ENCODE peak calls at places on chromosome 6, in ten cellular contexts. Z, X, R, Y, T, C, P, O, G and V are unnamed samples.

GRCh38 chr6:45327956-45328522 is at the start of gene RUNX2:
- DNase-seq in X (no peak), G (no peak), C (peak; percentile 66), Z (no peak), Y (no peak), T (peak; percentile 17), P (no peak), O (no peak), R (no peak), V (no peak)

GRCh38 chr6:14711056-14711703 is 534.7 kb upstream of the JARID2 start:
- DNase-seq in Z (peak; percentile 56), Y (peak; percentile 49), O (no peak), R (no peak), G (peak; percentile 42), T (peak; percentile 96), P (no peak), X (no peak), C (peak; percentile 80), V (peak; percentile 21)

GRCh38 chr6:45156075-45156474 is 172.1 kb upstream of the RUNX2 start:
- DNase-seq in Y (no peak), P (no peak), X (no peak), T (no peak), G (no peak), Z (peak; percentile 47), C (no peak), O (no peak), R (no peak), V (peak; percentile 41)

GRCh38 chr6:31707701-31708100 is 1.0 kb downstream of the LY6G6F start:
- DNase-seq in X (no peak), T (no peak), P (no peak), G (no peak), Z (no peak), Y (no peak), O (no peak), C (no peak), R (no peak), V (no peak)

GRCh38 chr6:107655245-107655644 is 165.3 kb downstream of the SOBP start:
- DNase-seq in X (no peak), Y (no peak), T (peak; percentile 36), R (no peak), G (peak; percentile 40), C (peak; percentile 70), P (no peak), O (no peak), Z (no peak), V (peak; percentile 19)

GRCh38 chr6:137231156-137231555 is 12.0 kb upstream of the IFNGR1 start:
- DNase-seq in G (no peak), C (no peak), P (no peak), R (no peak), T (no peak), X (no peak), O (no peak), Y (no peak), Z (no peak), V (no peak)

GRCh38 chr6:3226422-3227362 is 761 bp downstream of the TUBB2B start:
- DNase-seq in T (peak; percentile 68), R (no peak), G (peak; percentile 59), P (peak; percentile 83), X (peak; percentile 62), Y (no peak), Z (no peak), C (peak; percentile 77), O (no peak), V (peak; percentile 71)

GRCh38 chr6:53282741-53283140 is 66.0 kb downstream of the ELOVL5 start:
- DNase-seq in X (no peak), T (no peak), Y (no peak), R (no peak), Z (no peak), C (no peak), G (no peak), P (no peak), O (no peak), V (no peak)

GRCh38 chr6:121619013-121619412 is 183.6 kb downstream of the GJA1 start:
- DNase-seq in T (no peak), X (no peak), Y (no peak), G (no peak), O (no peak), P (no peak), R (no peak), C (no peak), Z (no peak), V (no peak)

GRCh38 chr6:41675176-41675767 is 37.0 kb downstream of the MDFI start:
- DNase-seq in Z (no peak), C (peak; percentile 43), G (no peak), P (no peak), O (no peak), X (peak; percentile 19), Y (no peak), T (no peak), R (no peak), V (no peak)

GRCh38 chr6:136987526-136987925 is 57.2 kb downstream of the IL20RA start:
- DNase-seq in T (no peak), O (no peak), G (peak; percentile 77), X (no peak), R (no peak), C (no peak), Y (no peak), Z (no peak), P (no peak), V (no peak)

GRCh38 chr6:145544031-145544430 is 191.3 kb downstream of the EPM2A start:
- DNase-seq in P (no peak), X (no peak), Y (no peak), Z (no peak), R (no peak), G (no peak), C (peak; percentile 80), O (no peak), T (no peak), V (no peak)

GRCh38 chr6:95973976-95974375 is 41.8 kb upstream of the FUT9 start:
- DNase-seq in R (no peak), P (no peak), O (no peak), Z (no peak), T (no peak), G (no peak), X (no peak), C (no peak), Y (no peak), V (no peak)

GRCh38 chr6:68657374-68657773 is 22.3 kb downstream of the ADGRB3 start:
- DNase-seq in C (no peak), T (no peak), Z (no peak), O (no peak), G (no peak), P (no peak), Y (no peak), R (no peak), X (no peak), V (no peak)

GRCh38 chr6:163820745-163821456 is 406.4 kb downstream of the QKI start:
- DNase-seq in O (no peak), Z (no peak), G (no peak), X (no peak), P (no peak), C (no peak), T (no peak), Y (no peak), R (no peak), V (no peak)

GRCh38 chr6:169044376-169045230 is 209.0 kb downstream of the THBS2 start:
- DNase-seq in R (no peak), Y (no peak), C (no peak), O (no peak), G (no peak), P (no peak), Z (no peak), T (no peak), X (no peak), V (no peak)

GRCh38 chr6:134692008-134692407 is 257.9 kb downstream of the ALDH8A1 start:
- DNase-seq in Y (no peak), R (no peak), O (no peak), P (no peak), Z (no peak), G (no peak), C (no peak), X (no peak), T (no peak), V (no peak)

GRCh38 chr6:72911463-72912153 is 289.7 kb downstream of the KCNQ5 start:
- DNase-seq in T (peak; percentile 20), R (no peak), X (no peak), Y (no peak), Z (no peak), C (no peak), O (no peak), G (no peak), P (no peak), V (no peak)

GRCh38 chr6:40308533-40309306 is 278.4 kb downstream of the LRFN2 start:
- DNase-seq in P (no peak), T (peak; percentile 59), G (peak; percentile 63), X (peak; percentile 70), O (no peak), R (no peak), Z (peak; percentile 42), Y (peak; percentile 33), C (peak; percentile 85), V (peak; percentile 67)

GRCh38 chr6:166996406-166996805 is 2.8 kb upstream of the CEP43 start:
- DNase-seq in G (no peak), C (no peak), T (peak; percentile 36), O (no peak), P (no peak), Y (no peak), X (no peak), Z (no peak), R (no peak), V (no peak)

GRCh38 chr6:152240983-152241766 is 396.0 kb downstream of the SYNE1 start:
- DNase-seq in O (no peak), T (no peak), R (no peak), X (no peak), G (no peak), P (no peak), Y (no peak), Z (no peak), C (no peak), V (no peak)

GRCh38 chr6:83546636-83547035 is 34.3 kb downstream of the PRSS35 start:
- DNase-seq in Y (no peak), T (peak; percentile 46), Z (no peak), O (no peak), X (no peak), G (no peak), R (no peak), P (peak; percentile 31), C (no peak), V (no peak)

GRCh38 chr6:154542747-154543146 is 32.3 kb upstream of the CNKSR3 start:
- DNase-seq in R (no peak), C (no peak), P (no peak), O (no peak), Z (no peak), X (no peak), Y (no peak), T (no peak), G (no peak), V (no peak)

GRCh38 chr6:155782320-155782730 is 326.7 kb upstream of the NOX3 start:
- DNase-seq in C (peak; percentile 53), O (no peak), G (no peak), T (no peak), R (no peak), X (no peak), Y (no peak), Z (no peak), P (no peak), V (no peak)

GRCh38 chr6:89298680-89299450 is 16.2 kb downstream of the GABRR2 start:
- DNase-seq in Z (peak; percentile 52), O (no peak), C (no peak), P (no peak), G (no peak), T (peak; percentile 64), R (peak; percentile 40), Y (no peak), X (no peak), V (peak; percentile 46)

GRCh38 chr6:21309791-21310190 is 283.8 kb upstream of the SOX4 start:
- DNase-seq in P (no peak), T (no peak), G (no peak), O (no peak), R (no peak), Y (no peak), C (no peak), X (no peak), Z (no peak), V (no peak)

GRCh38 chr6:28720357-28721231 is 194.9 kb downstream of the GPX5 start:
- DNase-seq in O (no peak), G (no peak), Z (no peak), Y (no peak), X (no peak), P (no peak), R (no peak), T (no peak), C (no peak), V (no peak)

GRCh38 chr6:29757282-29757681 is 34.0 kb downstream of the HLA-F start:
- DNase-seq in Z (no peak), O (no peak), X (no peak), P (no peak), C (peak; percentile 12), G (no peak), R (no peak), T (no peak), Y (no peak), V (no peak)